ENCODE peak calls at places on chromosomes 6 and 20, in eight cellular contexts. One of them, this sample, is unnamed.

GRCh38 chr6:53873922-53874321 is 79.1 kb downstream of the LRRC1 start:
- DNase-seq in fibroblast of gingiva: no peak
- DNase-seq in GM23248: peak
- DNase-seq in stimulated activated CD4-positive, alpha-beta T cell treated with anti-CD3 and anti-CD28 coated beads, Interleukin-1b, Interleukin-23, amount 100 ng/mL, for 24 hours: no peak
- DNase-seq in NAMALWA: no peak
- DNase-seq in activated CD8-positive, alpha-beta memory T cell treated with anti-CD3 and anti-CD28 coated beads, Interleukin-2, amount 10 ng/mL, durations not matched to agents 7 days and 5 days: no peak
- DNase-seq in ovary: no peak
- DNase-seq in T-helper 22 cell: no peak
- DNase-seq in this sample: peak

GRCh38 chr6:82260890-82261732 is 13.6 kb upstream of the IBTK start:
- DNase-seq in stimulated activated CD4-positive, alpha-beta T cell treated with anti-CD3 and anti-CD28 coated beads, Interleukin-1b, Interleukin-23, amount 100 ng/mL, for 24 hours: no peak
- DNase-seq in fibroblast of gingiva: no peak
- DNase-seq in NAMALWA: no peak
- DNase-seq in T-helper 22 cell: no peak
- DNase-seq in GM23248: no peak
- DNase-seq in ovary: no peak
- DNase-seq in activated CD8-positive, alpha-beta memory T cell treated with anti-CD3 and anti-CD28 coated beads, Interleukin-2, amount 10 ng/mL, durations not matched to agents 7 days and 5 days: no peak
- DNase-seq in this sample: no peak

GRCh38 chr20:35601021-35601973 is 14.3 kb upstream of the SPAG4 start:
- DNase-seq in NAMALWA: no peak
- DNase-seq in stimulated activated CD4-positive, alpha-beta T cell treated with anti-CD3 and anti-CD28 coated beads, Interleukin-1b, Interleukin-23, amount 100 ng/mL, for 24 hours: peak
- DNase-seq in ovary: peak
- DNase-seq in activated CD8-positive, alpha-beta memory T cell treated with anti-CD3 and anti-CD28 coated beads, Interleukin-2, amount 10 ng/mL, durations not matched to agents 7 days and 5 days: peak
- DNase-seq in T-helper 22 cell: peak
- DNase-seq in GM23248: peak
- DNase-seq in fibroblast of gingiva: peak
- DNase-seq in this sample: peak

GRCh38 chr6:13349811-13350506 is 21.6 kb upstream of the TBC1D7 start:
- DNase-seq in activated CD8-positive, alpha-beta memory T cell treated with anti-CD3 and anti-CD28 coated beads, Interleukin-2, amount 10 ng/mL, durations not matched to agents 7 days and 5 days: no peak
- DNase-seq in fibroblast of gingiva: no peak
- DNase-seq in NAMALWA: no peak
- DNase-seq in ovary: no peak
- DNase-seq in stimulated activated CD4-positive, alpha-beta T cell treated with anti-CD3 and anti-CD28 coated beads, Interleukin-1b, Interleukin-23, amount 100 ng/mL, for 24 hours: no peak
- DNase-seq in T-helper 22 cell: no peak
- DNase-seq in GM23248: no peak
- DNase-seq in this sample: no peak

GRCh38 chr6:35728663-35729348 is 8.0 kb upstream of the ARMC12 start:
- DNase-seq in ovary: peak
- DNase-seq in NAMALWA: peak
- DNase-seq in fibroblast of gingiva: peak
- DNase-seq in T-helper 22 cell: no peak
- DNase-seq in stimulated activated CD4-positive, alpha-beta T cell treated with anti-CD3 and anti-CD28 coated beads, Interleukin-1b, Interleukin-23, amount 100 ng/mL, for 24 hours: no peak
- DNase-seq in GM23248: no peak
- DNase-seq in activated CD8-positive, alpha-beta memory T cell treated with anti-CD3 and anti-CD28 coated beads, Interleukin-2, amount 10 ng/mL, durations not matched to agents 7 days and 5 days: peak
- DNase-seq in this sample: no peak

GRCh38 chr6:144999127-144999526 is 714.0 kb downstream of the UTRN start:
- DNase-seq in stimulated activated CD4-positive, alpha-beta T cell treated with anti-CD3 and anti-CD28 coated beads, Interleukin-1b, Interleukin-23, amount 100 ng/mL, for 24 hours: no peak
- DNase-seq in fibroblast of gingiva: no peak
- DNase-seq in T-helper 22 cell: no peak
- DNase-seq in ovary: no peak
- DNase-seq in activated CD8-positive, alpha-beta memory T cell treated with anti-CD3 and anti-CD28 coated beads, Interleukin-2, amount 10 ng/mL, durations not matched to agents 7 days and 5 days: no peak
- DNase-seq in GM23248: peak
- DNase-seq in NAMALWA: no peak
- DNase-seq in this sample: peak

GRCh38 chr6:154164397-154164796 is 125.4 kb downstream of the OPRM1 start:
- DNase-seq in fibroblast of gingiva: peak
- DNase-seq in ovary: peak
- DNase-seq in NAMALWA: no peak
- DNase-seq in GM23248: peak
- DNase-seq in stimulated activated CD4-positive, alpha-beta T cell treated with anti-CD3 and anti-CD28 coated beads, Interleukin-1b, Interleukin-23, amount 100 ng/mL, for 24 hours: no peak
- DNase-seq in activated CD8-positive, alpha-beta memory T cell treated with anti-CD3 and anti-CD28 coated beads, Interleukin-2, amount 10 ng/mL, durations not matched to agents 7 days and 5 days: no peak
- DNase-seq in T-helper 22 cell: no peak
- DNase-seq in this sample: no peak

GRCh38 chr6:163347021-163347446 is 67.5 kb upstream of the QKI start:
- DNase-seq in GM23248: peak
- DNase-seq in T-helper 22 cell: no peak
- DNase-seq in fibroblast of gingiva: no peak
- DNase-seq in activated CD8-positive, alpha-beta memory T cell treated with anti-CD3 and anti-CD28 coated beads, Interleukin-2, amount 10 ng/mL, durations not matched to agents 7 days and 5 days: no peak
- DNase-seq in stimulated activated CD4-positive, alpha-beta T cell treated with anti-CD3 and anti-CD28 coated beads, Interleukin-1b, Interleukin-23, amount 100 ng/mL, for 24 hours: no peak
- DNase-seq in NAMALWA: no peak
- DNase-seq in ovary: no peak
- DNase-seq in this sample: peak

GRCh38 chr20:4483481-4483880 is 238.2 kb upstream of the PRND start:
- DNase-seq in ovary: no peak
- DNase-seq in GM23248: peak
- DNase-seq in fibroblast of gingiva: peak
- DNase-seq in activated CD8-positive, alpha-beta memory T cell treated with anti-CD3 and anti-CD28 coated beads, Interleukin-2, amount 10 ng/mL, durations not matched to agents 7 days and 5 days: no peak
- DNase-seq in T-helper 22 cell: no peak
- DNase-seq in stimulated activated CD4-positive, alpha-beta T cell treated with anti-CD3 and anti-CD28 coated beads, Interleukin-1b, Interleukin-23, amount 100 ng/mL, for 24 hours: no peak
- DNase-seq in NAMALWA: no peak
- DNase-seq in this sample: peak

GRCh38 chr6:74366634-74367033 is 670.6 kb downstream of the CD109 start:
- DNase-seq in GM23248: peak
- DNase-seq in fibroblast of gingiva: peak
- DNase-seq in ovary: no peak
- DNase-seq in T-helper 22 cell: no peak
- DNase-seq in activated CD8-positive, alpha-beta memory T cell treated with anti-CD3 and anti-CD28 coated beads, Interleukin-2, amount 10 ng/mL, durations not matched to agents 7 days and 5 days: no peak
- DNase-seq in NAMALWA: no peak
- DNase-seq in stimulated activated CD4-positive, alpha-beta T cell treated with anti-CD3 and anti-CD28 coated beads, Interleukin-1b, Interleukin-23, amount 100 ng/mL, for 24 hours: no peak
- DNase-seq in this sample: peak

GRCh38 chr6:3610206-3610605 is 141.3 kb downstream of the PXDC1 start:
- DNase-seq in ovary: no peak
- DNase-seq in NAMALWA: no peak
- DNase-seq in activated CD8-positive, alpha-beta memory T cell treated with anti-CD3 and anti-CD28 coated beads, Interleukin-2, amount 10 ng/mL, durations not matched to agents 7 days and 5 days: peak
- DNase-seq in stimulated activated CD4-positive, alpha-beta T cell treated with anti-CD3 and anti-CD28 coated beads, Interleukin-1b, Interleukin-23, amount 100 ng/mL, for 24 hours: no peak
- DNase-seq in fibroblast of gingiva: no peak
- DNase-seq in T-helper 22 cell: no peak
- DNase-seq in GM23248: no peak
- DNase-seq in this sample: peak

GRCh38 chr6:39881851-39882566 is 52.3 kb downstream of the MOCS1 start:
- DNase-seq in GM23248: peak
- DNase-seq in fibroblast of gingiva: peak
- DNase-seq in T-helper 22 cell: no peak
- DNase-seq in ovary: peak
- DNase-seq in activated CD8-positive, alpha-beta memory T cell treated with anti-CD3 and anti-CD28 coated beads, Interleukin-2, amount 10 ng/mL, durations not matched to agents 7 days and 5 days: no peak
- DNase-seq in NAMALWA: no peak
- DNase-seq in stimulated activated CD4-positive, alpha-beta T cell treated with anti-CD3 and anti-CD28 coated beads, Interleukin-1b, Interleukin-23, amount 100 ng/mL, for 24 hours: no peak
- DNase-seq in this sample: peak

This sample was measured in ELR.